ENCODE peak calls at places on chromosomes 2 and 18, in five cellular contexts. X is A549, H is anterior cingulate cortex, F is MM.1S, K is NCI-H345. S is an unnamed sample.

GRCh38 chr2:84874381-84875212 is 6.3 kb downstream of the TRABD2A start:
- DNase-seq in X (no peak), H (no peak), F (no peak), K (no peak), S (no peak)

GRCh38 chr18:30712383-30712782 is 330.2 kb downstream of the DSC3 start:
- DNase-seq in X (no peak), H (no peak), F (peak; percentile 48), K (no peak), S (no peak)

GRCh38 chr18:79586436-79587297 is 92.9 kb upstream of the CTDP1 start:
- DNase-seq in X (no peak), H (no peak), F (no peak), K (no peak), S (no peak)

GRCh38 chr2:111716901-111717635 is 166.9 kb downstream of the ANAPC1 start:
- DNase-seq in X (no peak), H (no peak), F (no peak), K (no peak), S (no peak)

GRCh38 chr18:78352905-78353304 is 626.7 kb upstream of the SALL3 start:
- DNase-seq in X (no peak), H (no peak), F (no peak), K (no peak), S (no peak)

GRCh38 chr2:83850071-83850725 is 608.9 kb downstream of the SUCLG1 start:
- DNase-seq in X (no peak), H (no peak), F (no peak), K (no peak), S (no peak)

GRCh38 chr2:102755284-102755683 is 6.5 kb upstream of the TMEM182 start:
- DNase-seq in X (no peak), H (no peak), F (no peak), K (no peak), S (no peak)

GRCh38 chr2:230824406-230824978 is 40.2 kb upstream of the ITM2C start:
- DNase-seq in X (peak; percentile 81), H (no peak), F (peak; percentile 69), K (peak; percentile 80), S (peak; percentile 78)

GRCh38 chr2:148342091-148342490 is 302.5 kb upstream of the EPC2 start:
- DNase-seq in X (no peak), H (no peak), F (no peak), K (no peak), S (no peak)

GRCh38 chr2:119426801-119427395 is 4.8 kb upstream of the TMEM37 start:
- DNase-seq in X (peak; percentile 38), H (no peak), F (no peak), K (no peak), S (no peak)

GRCh38 chr18:41936471-41937134 is 18.4 kb upstream of the PIK3C3 start:
- DNase-seq in X (no peak), H (no peak), F (no peak), K (no peak), S (no peak)

GRCh38 chr2:148885988-148886387 is 11.0 kb downstream of the KIF5C start:
- DNase-seq in X (no peak), H (no peak), F (no peak), K (no peak), S (no peak)

GRCh38 chr2:233705911-233706506 is 6.7 kb upstream of the UGT1A5 start:
- DNase-seq in X (peak; percentile 70), H (no peak), F (no peak), K (no peak), S (no peak)

GRCh38 chr18:5515007-5515744 is 28.6 kb downstream of the EPB41L3 start:
- DNase-seq in X (no peak), H (no peak), F (no peak), K (no peak), S (no peak)

GRCh38 chr2:236171213-236172201 is 3.3 kb upstream of the GBX2 start:
- DNase-seq in X (no peak), H (no peak), F (no peak), K (no peak), S (no peak)

GRCh38 chr2:42802150-42802549 is 9.8 kb upstream of the HAAO start:
- DNase-seq in X (no peak), H (no peak), F (no peak), K (no peak), S (no peak)

GRCh38 chr2:201824212-201824611 is 17.9 kb downstream of the CDK15 start:
- DNase-seq in X (no peak), H (no peak), F (no peak), K (no peak), S (no peak)

GRCh38 chr2:27707462-27708256 is 44.0 kb downstream of the SLC4A1AP start:
- DNase-seq in X (no peak), H (no peak), F (no peak), K (no peak), S (no peak)

GRCh38 chr2:143209570-143210445 is 80.6 kb downstream of the ARHGAP15 start:
- DNase-seq in X (no peak), H (no peak), F (no peak), K (no peak), S (no peak)

GRCh38 chr18:260547-260946 is 7.3 kb downstream of the THOC1 start:
- DNase-seq in X (no peak), H (no peak), F (no peak), K (no peak), S (no peak)

GRCh38 chr2:188142088-188142487 is 149.6 kb upstream of the GULP1 start:
- DNase-seq in X (no peak), H (no peak), F (no peak), K (no peak), S (no peak)

GRCh38 chr2:190470256-190470826 is 62.2 kb downstream of the MFSD6 start:
- DNase-seq in X (no peak), H (no peak), F (no peak), K (no peak), S (no peak)

GRCh38 chr2:233855345-233855744 is 1.0 kb upstream of the HJURP start:
- DNase-seq in X (no peak), H (no peak), F (no peak), K (no peak), S (no peak)

GRCh38 chr18:54742654-54743053 is 85.6 kb upstream of the RAB27B start:
- DNase-seq in X (peak; percentile 29), H (no peak), F (no peak), K (no peak), S (no peak)

GRCh38 chr2:172811027-172811426 is 75.4 kb downstream of the RAPGEF4 start:
- DNase-seq in X (no peak), H (peak; percentile 27), F (peak; percentile 91), K (no peak), S (no peak)

GRCh38 chr2:132477436-132477835 is 60.8 kb downstream of the GPR39 start:
- DNase-seq in X (no peak), H (no peak), F (no peak), K (no peak), S (no peak)

GRCh38 chr2:191202209-191202721 is 42.9 kb upstream of the MYO1B start:
- DNase-seq in X (no peak), H (no peak), F (no peak), K (no peak), S (no peak)

GRCh38 chr2:220246356-220246755 is 618.9 kb downstream of the SLC4A3 start:
- DNase-seq in X (no peak), H (no peak), F (no peak), K (no peak), S (no peak)

GRCh38 chr2:173223880-173224279 is 130.8 kb upstream of the CDCA7 start:
- DNase-seq in X (no peak), H (no peak), F (no peak), K (no peak), S (no peak)

GRCh38 chr2:69572640-69573039 is 70.9 kb downstream of the AAK1 start:
- DNase-seq in X (no peak), H (no peak), F (no peak), K (no peak), S (no peak)

GRCh38 chr18:56921888-56922480 is 224.9 kb upstream of the BOD1L2 start:
- DNase-seq in X (no peak), H (no peak), F (no peak), K (no peak), S (no peak)

GRCh38 chr2:189204322-189204941 is 24.9 kb upstream of the COL5A2 start:
- DNase-seq in X (peak; percentile 53), H (no peak), F (peak; percentile 9), K (no peak), S (no peak)

GRCh38 chr2:235010117-235010729 is 58.4 kb downstream of the SH3BP4 start:
- DNase-seq in X (no peak), H (no peak), F (no peak), K (no peak), S (no peak)

GRCh38 chr18:77133920-77134496 is 1.4 kb upstream of the MBP start:
- DNase-seq in X (no peak), H (no peak), F (no peak), K (peak; percentile 33), S (no peak)

GRCh38 chr2:200525551-200525881 is 491 bp upstream of the SGO2 start:
- DNase-seq in X (no peak), H (no peak), F (no peak), K (no peak), S (no peak)

GRCh38 chr18:9965711-9966624 is 52.2 kb downstream of the VAPA start:
- DNase-seq in X (no peak), H (no peak), F (no peak), K (no peak), S (no peak)

S was measured in HEK293T.